ENCODE peak calls at places on chromosomes 5 and 9, in five cellular contexts. One of them, this sample, is unnamed.

GRCh38 chr9:72856985-72857631 is 95.7 kb downstream of the ALDH1A1 start:
- DNase-seq in heart right ventricle: no peak
- DNase-seq in sigmoid colon: no peak
- DNase-seq in fibroblast of lung: peak
- DNase-seq in heart left ventricle: no peak
- DNase-seq in this sample: peak

GRCh38 chr5:15790446-15791005 is 290.5 kb downstream of the FBXL7 start:
- DNase-seq in heart right ventricle: no peak
- DNase-seq in sigmoid colon: no peak
- DNase-seq in fibroblast of lung: no peak
- DNase-seq in heart left ventricle: no peak
- DNase-seq in this sample: no peak

GRCh38 chr5:83470920-83471404 is 582 bp upstream of the VCAN start:
- DNase-seq in heart right ventricle: no peak
- DNase-seq in sigmoid colon: no peak
- DNase-seq in fibroblast of lung: no peak
- DNase-seq in heart left ventricle: no peak
- DNase-seq in this sample: no peak

GRCh38 chr5:29051509-29051908 is 2013.1 kb upstream of the CDH9 start:
- DNase-seq in heart right ventricle: no peak
- DNase-seq in sigmoid colon: no peak
- DNase-seq in fibroblast of lung: no peak
- DNase-seq in heart left ventricle: no peak
- DNase-seq in this sample: no peak

GRCh38 chr5:128920345-128921215 is 44.7 kb upstream of the SLC27A6 start:
- DNase-seq in heart right ventricle: no peak
- DNase-seq in sigmoid colon: no peak
- DNase-seq in fibroblast of lung: peak
- DNase-seq in heart left ventricle: peak
- DNase-seq in this sample: no peak

GRCh38 chr5:167657016-167657415 is 634.4 kb upstream of the WWC1 start:
- DNase-seq in heart right ventricle: no peak
- DNase-seq in sigmoid colon: no peak
- DNase-seq in fibroblast of lung: no peak
- DNase-seq in heart left ventricle: no peak
- DNase-seq in this sample: no peak

GRCh38 chr5:7412369-7412768 is 16.4 kb downstream of the ADCY2 start:
- DNase-seq in heart right ventricle: no peak
- DNase-seq in sigmoid colon: no peak
- DNase-seq in fibroblast of lung: no peak
- DNase-seq in heart left ventricle: no peak
- DNase-seq in this sample: no peak

GRCh38 chr9:71490810-71491209 is 277.5 kb downstream of the CEMIP2 start:
- DNase-seq in heart right ventricle: no peak
- DNase-seq in sigmoid colon: no peak
- DNase-seq in fibroblast of lung: no peak
- DNase-seq in heart left ventricle: no peak
- DNase-seq in this sample: no peak

GRCh38 chr9:32644698-32645097 is 9.2 kb upstream of the TAF1L start:
- DNase-seq in heart right ventricle: no peak
- DNase-seq in sigmoid colon: no peak
- DNase-seq in fibroblast of lung: no peak
- DNase-seq in heart left ventricle: no peak
- DNase-seq in this sample: no peak

GRCh38 chr5:142201471-142201887 is 92.9 kb downstream of the NDFIP1 start:
- DNase-seq in heart right ventricle: no peak
- DNase-seq in sigmoid colon: no peak
- DNase-seq in fibroblast of lung: peak
- DNase-seq in heart left ventricle: no peak
- DNase-seq in this sample: no peak

GRCh38 chr9:126591083-126591482 is 22.6 kb upstream of the LMX1B start:
- DNase-seq in heart right ventricle: no peak
- DNase-seq in sigmoid colon: no peak
- DNase-seq in fibroblast of lung: no peak
- DNase-seq in heart left ventricle: no peak
- DNase-seq in this sample: no peak

GRCh38 chr9:126589349-126589748 is 24.4 kb upstream of the LMX1B start:
- DNase-seq in heart right ventricle: no peak
- DNase-seq in sigmoid colon: no peak
- DNase-seq in fibroblast of lung: no peak
- DNase-seq in heart left ventricle: peak
- DNase-seq in this sample: no peak

GRCh38 chr9:126595982-126596381 is 17.7 kb upstream of the LMX1B start:
- DNase-seq in heart right ventricle: no peak
- DNase-seq in sigmoid colon: no peak
- DNase-seq in fibroblast of lung: no peak
- DNase-seq in heart left ventricle: no peak
- DNase-seq in this sample: no peak

GRCh38 chr9:126591922-126592321 is 21.8 kb upstream of the LMX1B start:
- DNase-seq in heart right ventricle: no peak
- DNase-seq in sigmoid colon: no peak
- DNase-seq in fibroblast of lung: no peak
- DNase-seq in heart left ventricle: no peak
- DNase-seq in this sample: no peak

DNA sequence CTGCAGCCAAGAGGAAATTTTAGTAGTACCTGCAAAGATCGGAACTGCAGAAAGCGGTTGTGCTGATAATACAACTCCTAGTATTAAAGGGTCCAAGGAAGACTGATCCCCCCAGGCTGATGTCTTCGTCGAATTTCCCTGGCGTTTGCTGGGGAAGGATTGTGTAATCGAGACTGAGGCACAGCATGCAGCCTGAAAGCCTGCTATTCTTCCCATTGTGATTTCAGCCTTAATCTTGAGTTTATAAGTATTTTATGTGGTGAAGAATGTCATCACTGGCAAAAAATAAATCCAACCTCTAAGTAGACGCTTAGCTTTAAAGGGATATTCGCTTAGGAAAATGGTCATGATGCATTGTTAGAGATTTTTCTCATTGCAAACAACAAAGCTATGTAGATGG is 21.3 kb upstream of the LMX1B start:
- DNase-seq in heart right ventricle: no peak
- DNase-seq in sigmoid colon: no peak
- DNase-seq in fibroblast of lung: no peak
- DNase-seq in heart left ventricle: no peak
- DNase-seq in this sample: no peak
- H3K27ac ChIP-seq in heart right ventricle: no peak
- H3K27ac ChIP-seq in sigmoid colon: no peak
- H3K27ac ChIP-seq in fibroblast of lung: no peak
- H3K27ac ChIP-seq in heart left ventricle: no peak
- H3K27ac ChIP-seq in this sample: no peak

GRCh38 chr9:108162664-108163063 is 673.1 kb upstream of the KLF4 start:
- DNase-seq in heart right ventricle: no peak
- DNase-seq in sigmoid colon: no peak
- DNase-seq in fibroblast of lung: peak
- DNase-seq in heart left ventricle: no peak
- DNase-seq in this sample: no peak
- H3K27ac ChIP-seq in heart right ventricle: no peak
- H3K27ac ChIP-seq in sigmoid colon: no peak
- H3K27ac ChIP-seq in fibroblast of lung: no peak
- H3K27ac ChIP-seq in heart left ventricle: no peak
- H3K27ac ChIP-seq in this sample: no peak

DNA sequence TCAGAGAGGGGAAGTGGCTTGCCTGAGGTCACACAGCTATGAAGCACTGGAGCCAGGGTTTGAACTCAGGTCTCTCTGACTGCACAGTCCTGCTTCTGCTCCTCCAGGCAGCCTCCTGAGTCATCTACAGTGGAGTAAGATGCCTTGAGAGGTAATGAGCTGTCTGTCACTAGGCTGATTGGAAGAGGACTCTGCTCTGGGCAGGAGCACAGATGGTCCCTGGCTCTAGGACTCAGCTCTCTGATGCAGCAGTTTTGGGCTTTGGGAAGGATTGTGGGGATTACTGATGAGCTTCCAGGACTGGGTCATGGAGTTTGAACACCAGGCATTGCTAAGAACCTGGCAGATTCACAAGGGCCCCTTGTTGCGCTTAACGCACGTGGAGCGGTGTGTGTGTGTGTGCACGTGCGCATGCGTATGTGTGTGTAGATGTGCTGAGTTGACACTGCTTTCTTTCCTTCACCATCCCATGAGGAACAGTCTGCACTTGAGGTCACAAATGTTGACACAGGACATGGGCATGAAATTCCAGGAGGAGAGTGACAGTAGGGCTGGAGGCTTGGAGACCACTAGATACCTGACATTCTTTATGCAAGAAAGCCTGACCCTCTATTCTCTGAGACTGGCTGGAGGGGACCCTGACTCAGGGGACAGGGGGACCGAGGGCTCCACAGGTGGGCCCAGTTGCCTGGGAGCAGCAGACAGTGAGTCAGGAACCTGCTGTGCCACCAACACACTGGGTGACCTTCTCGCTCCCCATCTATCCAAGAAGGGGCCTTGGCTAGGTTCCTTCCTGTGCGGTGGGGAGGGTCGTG is 170.5 kb downstream of the RGS3 start:
- DNase-seq in heart right ventricle: no peak
- DNase-seq in sigmoid colon: peak
- DNase-seq in fibroblast of lung: no peak
- DNase-seq in heart left ventricle: peak
- DNase-seq in this sample: no peak
- H3K27ac ChIP-seq in heart right ventricle: no peak
- H3K27ac ChIP-seq in sigmoid colon: no peak
- H3K27ac ChIP-seq in fibroblast of lung: no peak
- H3K27ac ChIP-seq in heart left ventricle: no peak
- H3K27ac ChIP-seq in this sample: no peak

GRCh38 chr5:148397968-148398595 is 14.3 kb downstream of the FBXO38 start:
- DNase-seq in heart right ventricle: no peak
- DNase-seq in sigmoid colon: no peak
- DNase-seq in fibroblast of lung: no peak
- DNase-seq in heart left ventricle: no peak
- DNase-seq in this sample: no peak

GRCh38 chr5:148403344-148403743 is 19.6 kb downstream of the FBXO38 start:
- DNase-seq in heart right ventricle: no peak
- DNase-seq in sigmoid colon: no peak
- DNase-seq in fibroblast of lung: no peak
- DNase-seq in heart left ventricle: no peak
- DNase-seq in this sample: no peak

GRCh38 chr5:148406406-148406805 is 22.6 kb downstream of the FBXO38 start:
- DNase-seq in heart right ventricle: no peak
- DNase-seq in sigmoid colon: no peak
- DNase-seq in fibroblast of lung: no peak
- DNase-seq in heart left ventricle: no peak
- DNase-seq in this sample: no peak

GRCh38 chr5:148398698-148399121 is 15.0 kb downstream of the FBXO38 start:
- DNase-seq in heart right ventricle: no peak
- DNase-seq in sigmoid colon: no peak
- DNase-seq in fibroblast of lung: no peak
- DNase-seq in heart left ventricle: no peak
- DNase-seq in this sample: no peak

GRCh38 chr5:148401604-148402003 is 17.8 kb downstream of the FBXO38 start:
- DNase-seq in heart right ventricle: no peak
- DNase-seq in sigmoid colon: no peak
- DNase-seq in fibroblast of lung: peak
- DNase-seq in heart left ventricle: no peak
- DNase-seq in this sample: no peak
- H3K27ac ChIP-seq in heart right ventricle: peak
- H3K27ac ChIP-seq in sigmoid colon: peak
- H3K27ac ChIP-seq in fibroblast of lung: no peak
- H3K27ac ChIP-seq in heart left ventricle: peak
- H3K27ac ChIP-seq in this sample: no peak

DNA sequence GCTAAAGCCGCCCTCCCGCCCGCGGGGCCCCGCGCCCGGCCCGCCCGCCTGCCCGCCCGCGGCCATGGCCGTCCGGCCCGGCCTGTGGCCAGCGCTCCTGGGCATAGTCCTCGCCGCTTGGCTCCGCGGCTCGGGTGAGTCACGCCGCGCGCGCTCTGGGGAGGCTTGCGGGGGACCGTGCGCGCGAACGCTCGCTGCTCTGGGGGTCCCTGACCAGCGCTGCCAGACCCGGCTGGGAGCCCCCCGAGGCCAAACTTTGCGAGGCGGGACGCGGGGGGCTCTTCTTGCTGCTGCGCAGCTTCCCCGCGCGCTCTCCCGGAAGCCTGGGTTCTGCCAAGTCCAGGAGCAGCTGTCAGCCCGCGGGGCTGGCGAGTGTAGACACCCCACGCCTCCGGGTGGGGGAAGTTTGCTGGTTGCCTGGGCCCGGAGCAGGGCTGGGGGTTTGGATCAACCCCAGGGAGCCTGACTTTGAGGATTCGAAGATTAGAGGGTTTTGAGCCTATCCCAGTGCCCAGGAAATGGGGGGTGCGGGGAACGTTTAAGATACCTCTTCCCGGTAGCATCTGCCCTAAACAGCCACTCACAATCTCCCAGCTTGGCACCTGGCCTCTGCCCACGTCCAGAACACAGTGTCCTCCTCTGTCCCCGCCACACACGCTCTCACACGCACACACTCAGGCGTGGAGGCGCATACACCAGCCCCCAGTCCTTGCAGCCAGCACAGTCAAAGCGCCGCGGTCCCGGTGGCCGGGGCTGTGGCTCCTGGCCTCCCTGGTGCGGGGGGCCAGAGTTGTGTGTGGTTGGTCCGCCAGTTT is 535 bp downstream of the UNC5A start:
- DNase-seq in heart right ventricle: no peak
- DNase-seq in sigmoid colon: no peak
- DNase-seq in fibroblast of lung: peak
- DNase-seq in heart left ventricle: no peak
- DNase-seq in this sample: no peak
- H3K27ac ChIP-seq in heart right ventricle: no peak
- H3K27ac ChIP-seq in sigmoid colon: no peak
- H3K27ac ChIP-seq in fibroblast of lung: no peak
- H3K27ac ChIP-seq in heart left ventricle: no peak
- H3K27ac ChIP-seq in this sample: no peak

This sample was measured in caudate nucleus.